ENCODE peak calls at places on chromosomes 6 and 20, in seven cellular contexts. T, S, N, U, A, B and C are unnamed samples.

GRCh38 chr6:138689849-138690248 is 83.7 kb upstream of the CCDC28A start:
- DNase-seq in T (no peak), S (no peak), N (no peak), U (no peak), A (no peak), B (no peak), C (no peak)

GRCh38 chr6:4967301-4968030 is 36.4 kb downstream of the RPP40 start:
- DNase-seq in T (peak; percentile 19), S (no peak), N (no peak), U (no peak), A (no peak), B (no peak), C (no peak)

GRCh38 chr20:36391456-36391855 is 85.3 kb downstream of the DLGAP4 start:
- DNase-seq in T (peak; percentile 5), S (peak; percentile 67), N (no peak), U (no peak), A (no peak), B (no peak), C (no peak)

GRCh38 chr6:140041571-140042332 is 667.3 kb upstream of the CITED2 start:
- DNase-seq in T (no peak), S (no peak), N (no peak), U (no peak), A (no peak), B (no peak), C (no peak)

GRCh38 chr6:146884728-146885127 is 286.0 kb downstream of the ADGB start:
- DNase-seq in T (no peak), S (no peak), N (no peak), U (no peak), A (no peak), B (no peak), C (peak; percentile 13)

GRCh38 chr6:134451529-134451928 is 133.6 kb upstream of the SGK1 start:
- DNase-seq in T (no peak), S (no peak), N (no peak), U (no peak), A (no peak), B (no peak), C (no peak)

GRCh38 chr6:41694815-41695536 is 40.4 kb downstream of the TFEB start:
- DNase-seq in T (peak; percentile 14), S (no peak), N (no peak), U (no peak), A (no peak), B (no peak), C (no peak)

GRCh38 chr6:53730767-53731166 is 64.0 kb upstream of the LRRC1 start:
- DNase-seq in T (no peak), S (no peak), N (no peak), U (no peak), A (no peak), B (no peak), C (no peak)

GRCh38 chr6:22748681-22749080 is 179.3 kb downstream of the HDGFL1 start:
- DNase-seq in T (no peak), S (no peak), N (no peak), U (no peak), A (no peak), B (no peak), C (no peak)

GRCh38 chr20:4813839-4814695 is 92.4 kb downstream of the PRND start:
- DNase-seq in T (peak; percentile 31), S (no peak), N (peak; percentile 62), U (peak; percentile 86), A (no peak), B (no peak), C (peak; percentile 79)

GRCh38 chr6:7058250-7058923 is 49.4 kb upstream of the RREB1 start:
- DNase-seq in T (peak; percentile 94), S (peak; percentile 47), N (no peak), U (no peak), A (peak; percentile 96), B (no peak), C (no peak)

GRCh38 chr6:159422041-159422984 is 253.1 kb downstream of the FNDC1 start:
- DNase-seq in T (peak; percentile 70), S (no peak), N (no peak), U (no peak), A (no peak), B (no peak), C (no peak)

GRCh38 chr20:8330316-8330784 is 198.3 kb downstream of the PLCB1 start:
- DNase-seq in T (no peak), S (no peak), N (no peak), U (no peak), A (no peak), B (no peak), C (no peak)

GRCh38 chr6:113854531-113855499 is 2.3 kb upstream of the MARCKS start:
- DNase-seq in T (peak; percentile 79), S (peak; percentile 37), N (no peak), U (peak; percentile 88), A (peak; percentile 65), B (peak; percentile 67), C (peak; percentile 86)
- TF ChIP-seq CTCF in T (peak; percentile 17), S (no peak), N (no peak), U (peak; percentile 30), A (peak; percentile 44), B (peak; percentile 33), C (peak; percentile 33)

DNA sequence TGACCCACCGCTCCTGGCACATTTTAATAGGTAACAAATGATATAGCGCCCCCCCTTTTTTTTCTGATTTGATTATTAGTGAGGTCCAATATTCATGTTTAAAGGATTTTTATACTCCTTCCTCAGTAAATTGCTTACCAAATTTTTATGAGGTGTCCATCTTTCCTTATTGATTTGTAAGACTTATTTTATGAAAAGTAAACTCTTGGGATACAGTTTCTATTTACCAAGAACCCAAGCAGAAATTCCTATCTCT is 25.1 kb downstream of the TRIM27 start:
- DNase-seq in T (no peak), S (no peak), N (no peak), U (no peak), A (no peak), B (no peak), C (no peak)
- TF ChIP-seq CTCF in T (no peak), S (no peak), N (no peak), U (no peak), A (peak; percentile 26), B (no peak), C (no peak)

GRCh38 chr6:95865857-95866256 is 149.9 kb upstream of the FUT9 start:
- DNase-seq in T (no peak), S (no peak), N (no peak), U (no peak), A (no peak), B (no peak), C (no peak)

GRCh38 chr6:95867205-95867604 is 148.6 kb upstream of the FUT9 start:
- DNase-seq in T (no peak), S (no peak), N (no peak), U (no peak), A (no peak), B (no peak), C (no peak)

DNA sequence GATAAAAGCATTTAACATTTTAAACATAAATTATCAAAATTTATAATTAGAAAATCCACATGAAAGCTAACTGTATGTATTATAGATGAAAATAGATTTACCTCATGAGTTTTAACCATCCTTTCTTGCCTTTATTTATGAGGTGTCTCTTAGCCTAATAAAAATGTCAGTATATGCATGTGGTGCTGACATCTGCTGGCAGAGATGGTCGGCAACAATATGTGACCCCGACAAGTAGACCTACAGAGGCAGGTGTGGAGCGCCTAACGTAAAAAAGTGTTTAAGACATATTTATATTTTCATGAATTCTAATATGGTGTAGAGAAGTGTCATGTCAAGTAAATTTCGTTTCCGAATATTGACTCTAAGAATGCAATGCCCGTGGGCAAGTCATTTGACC is 149.0 kb upstream of the FUT9 start:
- DNase-seq in T (peak; percentile 1), S (no peak), N (no peak), U (no peak), A (no peak), B (no peak), C (no peak)
- TF ChIP-seq CTCF in T (no peak), S (no peak), N (no peak), U (peak; percentile 18), A (no peak), B (peak; percentile 58), C (peak; percentile 44)

GRCh38 chr6:106964099-106964498 is 10.4 kb downstream of the CD24 start:
- DNase-seq in T (no peak), S (no peak), N (no peak), U (no peak), A (no peak), B (no peak), C (no peak)

GRCh38 chr6:106967936-106968555 is 6.5 kb downstream of the CD24 start:
- DNase-seq in T (no peak), S (no peak), N (no peak), U (no peak), A (no peak), B (no peak), C (no peak)

GRCh38 chr6:106966671-106967522 is 7.6 kb downstream of the CD24 start:
- DNase-seq in T (no peak), S (no peak), N (no peak), U (no peak), A (no peak), B (no peak), C (no peak)

GRCh38 chr6:106964954-106965353 is 9.6 kb downstream of the CD24 start:
- DNase-seq in T (no peak), S (no peak), N (no peak), U (no peak), A (no peak), B (no peak), C (no peak)

GRCh38 chr6:106966229-106966628 is 8.3 kb downstream of the CD24 start:
- DNase-seq in T (no peak), S (no peak), N (no peak), U (no peak), A (no peak), B (no peak), C (no peak)
- TF ChIP-seq CTCF in T (no peak), S (no peak), N (no peak), U (no peak), A (peak; percentile 20), B (no peak), C (no peak)

GRCh38 chr6:10537726-10538125 is 16.6 kb downstream of the GCNT2 start:
- DNase-seq in T (no peak), S (no peak), N (no peak), U (no peak), A (no peak), B (no peak), C (no peak)
- TF ChIP-seq CTCF in T (no peak), S (no peak), N (no peak), U (no peak), A (no peak), B (no peak), C (no peak)